ENCODE peak calls at places on chromosomes 1 and 21, in five cellular contexts. X is activated T-helper 2 cell treated with anti-CD3 and anti-CD28 coated beads, Interferon-gamma antibody, Interleukin-2, Interleukin-4, amounts not matched to agents 10 μg/mL and 5 μg/mL and 100 μg/mL, durations not matched to agents 14 hours and 24 hours and 36 hours; I is AG08395; S is non-pigmented ciliary epithelial cell; O is NCI-H2171. G is an unnamed sample.

GRCh38 chr1:87224209-87224608 is 104.5 kb upstream of the LMO4 start:
- DNase-seq in X (no peak), I (peak; percentile 79), S (peak; percentile 99), O (no peak), G (no peak)

GRCh38 chr1:201456499-201457309 is 12.3 kb downstream of the PHLDA3 start:
- DNase-seq in X (no peak), I (peak; percentile 91), S (peak; percentile 88), O (no peak), G (no peak)

GRCh38 chr21:21415741-21416140 is 417.5 kb downstream of the NCAM2 start:
- DNase-seq in X (no peak), I (no peak), S (peak; percentile 8), O (no peak), G (no peak)

GRCh38 chr1:39087109-39087834 is 61.1 kb downstream of the NDUFS5 start:
- DNase-seq in X (no peak), I (peak; percentile 69), S (no peak), O (no peak), G (no peak)

GRCh38 chr1:33244143-33244808 is 12.0 kb upstream of the ZNF362 start:
- DNase-seq in X (no peak), I (peak; percentile 55), S (no peak), O (no peak), G (no peak)

GRCh38 chr1:37244815-37245214 is 210.5 kb upstream of the GRIK3 start:
- DNase-seq in X (no peak), I (no peak), S (no peak), O (no peak), G (no peak)

GRCh38 chr1:47779613-47780012 is 217.6 kb downstream of the TRABD2B start:
- DNase-seq in X (no peak), I (no peak), S (no peak), O (no peak), G (no peak)

GRCh38 chr1:98323396-98323795 is 338.1 kb upstream of the SNX7 start:
- DNase-seq in X (no peak), I (peak; percentile 68), S (peak; percentile 78), O (no peak), G (no peak)

GRCh38 chr1:180251526-180252305 is 21.7 kb downstream of the LHX4 start:
- DNase-seq in X (no peak), I (no peak), S (no peak), O (no peak), G (no peak)

GRCh38 chr21:15063081-15063820 is 1.5 kb downstream of the NRIP1 start:
- DNase-seq in X (no peak), I (no peak), S (no peak), O (no peak), G (no peak)

GRCh38 chr1:156704930-156705320 is 458 bp downstream of the CRABP2 start:
- DNase-seq in X (no peak), I (peak; percentile 74), S (no peak), O (no peak), G (peak; percentile 39)

GRCh38 chr1:64624446-64624766 is 120.5 kb upstream of the RAVER2 start:
- DNase-seq in X (no peak), I (peak; percentile 61), S (peak; percentile 24), O (peak; percentile 28), G (no peak)

GRCh38 chr1:160096491-160097116 is 1.8 kb downstream of the IGSF8 start:
- DNase-seq in X (no peak), I (peak; percentile 58), S (no peak), O (no peak), G (no peak)

GRCh38 chr1:35876988-35877387 is 6.0 kb upstream of the AGO1 start:
- DNase-seq in X (no peak), I (peak; percentile 45), S (no peak), O (no peak), G (no peak)

GRCh38 chr1:16155537-16156410 is at the start of gene EPHA2:
- DNase-seq in X (no peak), I (peak; percentile 83), S (no peak), O (peak; percentile 14), G (no peak)

GRCh38 chr1:108512239-108513071 is 47.4 kb upstream of the EEIG2 start:
- DNase-seq in X (no peak), I (peak; percentile 44), S (peak; percentile 13), O (peak; percentile 12), G (no peak)

GRCh38 chr1:150187560-150187931 is 37.8 kb downstream of the PLEKHO1 start:
- DNase-seq in X (no peak), I (no peak), S (no peak), O (no peak), G (no peak)

GRCh38 chr1:234963904-234964702 is 164.5 kb downstream of the TOMM20 start:
- DNase-seq in X (no peak), I (no peak), S (no peak), O (no peak), G (no peak)

GRCh38 chr1:18535391-18536210 is 54.9 kb downstream of the KLHDC7A start:
- DNase-seq in X (no peak), I (no peak), S (no peak), O (peak; percentile 55), G (no peak)

GRCh38 chr21:46188226-46189212 is 4.3 kb upstream of the SPATC1L start:
- DNase-seq in X (no peak), I (peak; percentile 69), S (peak; percentile 36), O (no peak), G (no peak)